ENCODE peak calls at places on chromosomes 13 and 19, in ten cellular contexts. B is left lung, L is upper lobe of left lung, T is brain microvascular endothelial cell, O is PC-3, S is heart left ventricle, E is IMR-90, Z is tibial artery, I is mesendoderm, H is hepatocyte. N is an unnamed sample.

GRCh38 chr19:9917322-9917721 is 19.0 kb downstream of the OLFM2 start:
- DNase-seq in B (no peak), L (no peak), T (peak; percentile 66), O (peak; percentile 85), S (no peak), E (peak; percentile 60), Z (no peak), I (peak; percentile 93), H (peak; percentile 39), N (peak; percentile 22)

GRCh38 chr13:76473552-76474134 is 412.6 kb downstream of the KCTD12 start:
- DNase-seq in B (no peak), L (no peak), T (peak; percentile 81), O (peak; percentile 79), S (peak; percentile 61), E (peak; percentile 80), Z (peak; percentile 78), I (peak; percentile 83), H (peak; percentile 90), N (peak; percentile 79)

GRCh38 chr19:29665826-29666633 is 769 bp downstream of the PLEKHF1 start:
- DNase-seq in B (peak; percentile 70), L (peak; percentile 85), T (peak; percentile 11), O (peak; percentile 38), S (peak; percentile 75), E (peak; percentile 66), Z (peak; percentile 93), I (peak; percentile 79), H (peak; percentile 39), N (peak; percentile 58)

GRCh38 chr13:29922896-29923295 is 72.5 kb upstream of the UBL3 start:
- DNase-seq in B (no peak), L (no peak), T (peak; percentile 58), O (peak; percentile 72), S (no peak), E (peak; percentile 71), Z (no peak), I (no peak), H (no peak), N (no peak)

GRCh38 chr19:5738423-5738822 is 18.0 kb downstream of the CATSPERD start:
- DNase-seq in B (no peak), L (no peak), T (no peak), O (peak; percentile 21), S (no peak), E (no peak), Z (no peak), I (no peak), H (no peak), N (no peak)

GRCh38 chr19:35889370-35890112 is 10.8 kb downstream of the NFKBID start:
- DNase-seq in B (no peak), L (peak; percentile 80), T (no peak), O (no peak), S (no peak), E (no peak), Z (no peak), I (no peak), H (no peak), N (no peak)

GRCh38 chr19:42064432-42064831 is 5.6 kb downstream of the GRIK5 start:
- DNase-seq in B (no peak), L (no peak), T (no peak), O (no peak), S (peak; percentile 1), E (no peak), Z (no peak), I (no peak), H (no peak), N (no peak)

GRCh38 chr19:47518139-47518538 is 3.3 kb upstream of the NAPA start:
- DNase-seq in B (no peak), L (no peak), T (no peak), O (no peak), S (no peak), E (no peak), Z (no peak), I (no peak), H (no peak), N (no peak)

DNA sequence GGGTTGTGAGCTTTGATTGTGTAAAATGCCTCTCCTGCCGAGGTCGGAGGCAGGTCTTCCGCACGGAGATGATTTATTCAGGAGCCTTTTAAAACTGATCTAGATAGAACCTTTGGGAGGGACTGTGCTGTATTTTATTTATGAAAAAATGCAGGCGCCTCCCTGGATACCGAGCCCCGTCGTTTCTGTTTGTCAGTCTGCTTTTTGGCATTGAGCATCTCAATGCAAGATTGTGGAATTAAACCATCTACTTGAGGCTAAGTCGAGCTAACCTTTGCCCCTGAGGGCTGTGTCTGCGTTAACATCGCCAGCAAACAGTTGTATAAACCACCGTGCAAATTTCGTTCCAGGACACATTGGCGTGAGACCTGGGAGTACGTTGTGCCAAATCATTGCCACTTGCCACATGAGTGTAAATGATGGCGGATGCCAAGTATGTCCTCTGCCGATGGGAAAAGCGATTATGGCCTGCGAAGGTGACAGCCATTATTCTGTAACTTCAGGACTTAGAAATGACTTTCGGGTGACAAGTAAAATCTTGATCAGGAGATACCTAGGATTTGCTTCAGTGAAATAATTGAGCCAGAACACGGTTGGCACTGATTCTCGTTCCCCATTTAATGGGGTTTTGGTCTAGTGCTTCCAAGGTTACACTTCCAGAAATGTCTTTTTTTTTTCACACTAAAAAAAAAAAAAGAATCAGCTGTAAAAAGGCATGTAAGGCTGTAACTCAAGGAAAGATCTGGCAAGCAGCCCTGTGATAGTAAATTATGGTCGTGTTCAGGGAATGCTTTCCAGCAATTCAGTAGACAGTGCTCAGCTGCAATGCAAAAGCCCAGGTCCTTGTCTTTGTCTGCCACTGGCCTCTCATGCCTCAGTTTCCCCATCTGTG is 27.5 kb upstream of the NDUFS7 start:
- DNase-seq in B (no peak), L (no peak), T (no peak), O (no peak), S (no peak), E (peak; percentile 30), Z (no peak), I (no peak), H (no peak), N (no peak)
- H3K4me3 ChIP-seq in B (peak overlapping the region; percentile 79), L (no peak overlapping the region), T (peak overlapping the region; percentile 84), O (peak overlapping the region; percentile 66), S (peak overlapping the region; percentile 88), E (peak overlapping the region; percentile 80), Z (peak overlapping the region; percentile 79), I (peak overlapping the region; percentile 88), H (peak overlapping the region; percentile 83), N (no peak overlapping the region)

GRCh38 chr19:40780582-40780981 is 2.5 kb downstream of the RAB4B start:
- DNase-seq in B (no peak), L (no peak), T (no peak), O (no peak), S (no peak), E (no peak), Z (no peak), I (no peak), H (no peak), N (no peak)

GRCh38 chr19:40783711-40784110 is 5.7 kb downstream of the RAB4B start:
- DNase-seq in B (peak; percentile 45), L (peak; percentile 55), T (no peak), O (no peak), S (no peak), E (no peak), Z (no peak), I (no peak), H (no peak), N (no peak)

GRCh38 chr19:40786060-40787037 is 8.3 kb downstream of the RAB4B start:
- DNase-seq in B (peak; percentile 53), L (peak; percentile 66), T (no peak), O (no peak), S (peak; percentile 58), E (no peak), Z (no peak), I (no peak), H (no peak), N (no peak)

GRCh38 chr19:40781140-40781539 is 3.1 kb downstream of the RAB4B start:
- DNase-seq in B (no peak), L (no peak), T (no peak), O (no peak), S (no peak), E (no peak), Z (no peak), I (no peak), H (no peak), N (no peak)

DNA sequence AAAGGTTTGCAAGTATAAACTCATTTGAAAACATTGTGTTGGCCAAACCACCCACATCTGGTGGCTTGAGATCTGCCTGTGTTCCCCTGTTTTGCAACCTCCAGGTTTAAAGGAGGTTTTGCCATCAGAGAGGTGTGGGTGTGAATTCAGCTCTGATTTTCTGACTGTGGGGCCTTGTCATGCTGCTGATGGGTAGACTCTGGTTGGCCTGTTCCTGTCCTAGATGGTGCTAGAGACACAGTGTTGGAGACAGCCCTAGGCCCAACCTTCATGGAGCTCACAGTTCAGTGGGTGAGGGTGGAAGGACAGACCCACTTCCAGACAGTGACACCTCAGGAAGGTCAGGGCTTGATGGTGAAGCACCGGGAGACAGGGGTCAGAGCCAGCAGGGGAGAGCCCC is 7.5 kb downstream of the RAB4B start:
- DNase-seq in B (no peak), L (no peak), T (no peak), O (no peak), S (no peak), E (no peak), Z (no peak), I (no peak), H (no peak), N (no peak)
- H3K36me3 ChIP-seq in B (no peaks in the 10 kb centered on the region), L (no peaks in the 10 kb centered on the region), T (no peaks in the 10 kb centered on the region), O (no peaks in the 10 kb centered on the region), S (peaks cover 20% of the 10 kb centered on the region), E (peaks cover 12% of the 10 kb centered on the region), Z (peaks cover 26% of the 10 kb centered on the region), I (no peaks in the 10 kb centered on the region), H (no peaks in the 10 kb centered on the region), N (peaks cover 17% of the 10 kb centered on the region)

DNA sequence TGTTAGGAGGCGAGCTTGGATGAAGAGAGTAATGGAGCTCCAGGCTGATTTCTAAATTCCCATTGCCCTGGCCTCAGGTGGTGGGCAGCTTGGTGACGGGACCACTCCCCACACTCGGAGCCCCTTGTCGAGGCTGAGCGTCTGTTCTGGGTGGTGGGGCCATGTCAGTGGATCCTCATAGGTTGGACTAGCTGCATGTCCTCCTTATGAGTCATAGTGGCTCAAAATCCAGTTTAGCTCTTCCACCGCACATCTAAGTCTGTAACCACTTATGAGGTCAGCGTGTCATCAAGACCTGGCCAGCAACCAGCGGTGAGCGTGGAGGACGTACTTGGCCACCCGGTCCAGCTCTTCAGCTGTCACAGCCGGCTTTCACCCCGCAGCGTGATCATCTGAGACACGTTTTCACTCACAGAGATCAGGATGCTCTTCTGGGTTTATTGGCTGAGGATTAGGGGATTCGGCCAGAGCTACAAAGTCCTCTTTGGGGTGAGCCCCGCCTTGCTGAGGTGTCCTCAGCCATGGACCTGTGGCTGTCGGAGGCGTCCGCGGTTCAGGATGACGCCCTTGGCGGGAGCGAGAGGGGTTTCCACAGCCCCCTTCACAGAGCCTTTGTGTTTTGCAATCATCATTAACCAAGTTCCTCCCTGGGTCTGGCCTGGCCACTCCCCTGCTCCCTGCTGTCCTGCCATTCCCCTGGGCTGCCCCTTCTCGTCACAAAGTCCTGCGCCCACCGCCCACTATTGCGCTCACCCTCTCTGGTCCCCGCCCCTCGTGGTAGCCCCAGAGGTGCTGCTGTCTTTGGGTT is 41.9 kb downstream of the ADPRHL1 start:
- DNase-seq in B (peak; percentile 54), L (peak; percentile 47), T (peak; percentile 92), O (peak; percentile 86), S (peak; percentile 86), E (peak; percentile 99), Z (peak; percentile 93), I (no peak), H (peak; percentile 53), N (peak; percentile 69)
- H3K4me3 ChIP-seq in B (no peak overlapping the region), L (no peak overlapping the region), T (peak overlapping the region; percentile 44), O (peak overlapping the region; percentile 73), S (no peak overlapping the region), E (peak overlapping the region; percentile 13), Z (peak overlapping the region; percentile 45), I (no peak overlapping the region), H (no peak overlapping the region), N (no peak overlapping the region)

GRCh38 chr19:46347985-46348384 is 1.1 kb downstream of the PPP5C start:
- DNase-seq in B (no peak), L (no peak), T (no peak), O (no peak), S (no peak), E (no peak), Z (no peak), I (no peak), H (no peak), N (no peak)

GRCh38 chr19:46349311-46349993 is 2.6 kb downstream of the PPP5C start:
- DNase-seq in B (no peak), L (no peak), T (no peak), O (no peak), S (no peak), E (no peak), Z (no peak), I (no peak), H (no peak), N (no peak)

GRCh38 chr19:46350029-46350757 is 3.3 kb downstream of the PPP5C start:
- DNase-seq in B (no peak), L (no peak), T (no peak), O (no peak), S (no peak), E (no peak), Z (no peak), I (no peak), H (no peak), N (peak; percentile 27)

GRCh38 chr19:46351241-46352041 is 4.6 kb downstream of the PPP5C start:
- DNase-seq in B (peak; percentile 90), L (peak; percentile 90), T (peak; percentile 63), O (peak; percentile 21), S (no peak), E (peak; percentile 43), Z (peak; percentile 92), I (no peak), H (no peak), N (peak; percentile 48)

GRCh38 chr19:46350758-46351159 is 3.9 kb downstream of the PPP5C start:
- DNase-seq in B (no peak), L (no peak), T (no peak), O (no peak), S (no peak), E (no peak), Z (no peak), I (no peak), H (no peak), N (no peak)
- H3K36me3 ChIP-seq in B (no peaks in the 10 kb centered on the region), L (peaks cover 2% of the 10 kb centered on the region), T (peaks cover 19% of the 10 kb centered on the region), O (peaks cover 13% of the 10 kb centered on the region), S (peaks cover 22% of the 10 kb centered on the region), E (peaks cover 24% of the 10 kb centered on the region), Z (peaks cover 25% of the 10 kb centered on the region), I (peaks cover 11% of the 10 kb centered on the region), H (no peaks in the 10 kb centered on the region), N (peaks cover 26% of the 10 kb centered on the region)

N was measured in heart right ventricle.